ENCODE peak calls at places on chromosomes 11 and 22, in five cellular contexts. H is astrocyte of the cerebellum, B is right lobe of liver, T is cardiac muscle cell, K is WTC11. Q is an unnamed sample.

GRCh38 chr22:21448627-21449416 is 18.4 kb upstream of the TMEM191C start:
- DNase-seq in B (no peak), K (no peak), T (no peak), H (no peak), Q (no peak)

GRCh38 chr11:35112056-35112845 is 26.7 kb upstream of the CD44 start:
- DNase-seq in H (no peak), B (no peak), T (no peak), K (no peak), Q (no peak)

GRCh38 chr11:14357843-14358728 is 897 bp downstream of the RRAS2 start:
- DNase-seq in H (peak; percentile 20), B (peak; percentile 64), T (peak; percentile 88), K (peak; percentile 80), Q (peak; percentile 62)

GRCh38 chr11:27926469-27926868 is 181.5 kb downstream of the KIF18A start:
- DNase-seq in T (no peak), K (no peak), H (no peak), B (no peak), Q (no peak)

GRCh38 chr11:42572231-42572610 is 739.6 kb upstream of the API5 start:
- DNase-seq in H (no peak), T (no peak), K (no peak), B (no peak), Q (no peak)

GRCh38 chr11:2466869-2467694 is 22.3 kb downstream of the KCNQ1 start:
- DNase-seq in T (no peak), K (no peak), H (no peak), B (no peak), Q (no peak)

GRCh38 chr22:27537481-27537891 is 264.1 kb downstream of the MN1 start:
- DNase-seq in B (no peak), T (no peak), H (no peak), K (no peak), Q (peak; percentile 38)

GRCh38 chr11:66936326-66936725 is 21.9 kb downstream of the PC start:
- DNase-seq in H (peak; percentile 85), T (no peak), K (no peak), B (no peak), Q (peak; percentile 93)

GRCh38 chr11:32374261-32374711 is 61.1 kb downstream of the WT1 start:
- DNase-seq in K (peak; percentile 86), T (peak; percentile 74), B (no peak), H (no peak), Q (peak; percentile 30)

GRCh38 chr11:127875076-127875475 is 712.3 kb downstream of the ETS1 start:
- DNase-seq in K (no peak), B (no peak), H (no peak), T (no peak), Q (no peak)

GRCh38 chr11:90556612-90557011 is 333.8 kb upstream of the CHORDC1 start:
- DNase-seq in H (no peak), K (no peak), B (no peak), T (peak; percentile 89), Q (no peak)

GRCh38 chr11:108588287-108588686 is 5.3 kb downstream of the EXPH5 start:
- DNase-seq in K (no peak), T (no peak), B (no peak), H (no peak), Q (no peak)

GRCh38 chr11:1055990-1056771 is 18.5 kb upstream of the MUC2 start:
- DNase-seq in B (peak; percentile 18), T (no peak), H (no peak), K (peak; percentile 10), Q (no peak)

GRCh38 chr11:68322031-68322388 is 9.6 kb downstream of the LRP5 start:
- DNase-seq in H (no peak), B (no peak), K (no peak), T (no peak), Q (no peak)

GRCh38 chr22:25068701-25069100 is 116.2 kb downstream of the KIAA1671 start:
- DNase-seq in B (no peak), H (no peak), K (no peak), T (no peak), Q (no peak)

GRCh38 chr11:130979386-130979972 is 63.2 kb upstream of the SNX19 start:
- DNase-seq in K (no peak), H (peak; percentile 11), T (peak; percentile 38), B (no peak), Q (peak; percentile 45)

GRCh38 chr22:29695129-29695926 is 24.5 kb upstream of the CABP7 start:
- DNase-seq in B (no peak), H (no peak), T (no peak), K (no peak), Q (no peak)

GRCh38 chr11:76456571-76456970 is 11.8 kb downstream of the EMSY start:
- DNase-seq in T (no peak), B (no peak), H (no peak), K (no peak), Q (peak; percentile 3)

GRCh38 chr22:41523464-41524221 is 20.6 kb downstream of the POLR3H start:
- DNase-seq in T (no peak), B (no peak), K (peak; percentile 41), H (peak; percentile 19), Q (peak; percentile 95)

GRCh38 chr11:2585566-2586090 is 114.2 kb downstream of the KCNQ1OT1 start:
- DNase-seq in K (no peak), T (no peak), B (no peak), H (no peak), Q (no peak)

GRCh38 chr22:30602049-30602448 is 4.9 kb upstream of the TCN2 start:
- DNase-seq in T (peak; percentile 33), K (no peak), B (no peak), H (no peak), Q (peak; percentile 47)

GRCh38 chr22:29833392-29833949 is 4.6 kb downstream of the ASCC2 start:
- DNase-seq in B (no peak), T (peak; percentile 41), K (no peak), H (no peak), Q (peak; percentile 57)

GRCh38 chr22:48090332-48090672 is 1327.9 kb downstream of the TBC1D22A start:
- DNase-seq in H (no peak), K (no peak), T (no peak), B (no peak), Q (no peak)

GRCh38 chr11:35364101-35364780 is 55.1 kb downstream of the SLC1A2 start:
- DNase-seq in K (no peak), B (peak; percentile 41), T (no peak), H (peak; percentile 85), Q (peak; percentile 87)

GRCh38 chr11:47233989-47234668 is 14.5 kb downstream of the ACP2 start:
- DNase-seq in B (no peak), T (no peak), H (no peak), K (peak; percentile 22), Q (peak; percentile 68)

GRCh38 chr11:19510468-19510867 is 202.2 kb upstream of the NAV2 start:
- DNase-seq in H (no peak), T (no peak), B (no peak), K (no peak), Q (no peak)

GRCh38 chr11:6321961-6322362 is 1.7 kb upstream of the CAVIN3 start:
- DNase-seq in B (no peak), K (no peak), H (no peak), T (peak; percentile 5), Q (peak; percentile 45)

GRCh38 chr11:134486106-134486505 is 74.1 kb upstream of the B3GAT1 start:
- DNase-seq in H (no peak), B (no peak), T (no peak), K (no peak), Q (no peak)

GRCh38 chr11:120972621-120973020 is 51.3 kb upstream of the TBCEL start:
- DNase-seq in B (no peak), H (no peak), T (no peak), K (no peak), Q (no peak)

GRCh38 chr11:127574528-127574927 is 574.0 kb upstream of the KIRREL3 start:
- DNase-seq in B (no peak), T (peak; percentile 18), H (no peak), K (no peak), Q (no peak)

GRCh38 chr11:44566559-44566949 is 1.1 kb downstream of the CD82 start:
- DNase-seq in T (no peak), K (no peak), B (no peak), H (no peak), Q (no peak)

GRCh38 chr11:44565746-44566558 is 489 bp downstream of the CD82 start:
- DNase-seq in T (no peak), H (no peak), K (no peak), B (no peak), Q (no peak)

GRCh38 chr11:44568358-44568705 is 2.9 kb downstream of the CD82 start:
- DNase-seq in K (no peak), B (no peak), T (no peak), H (no peak), Q (no peak)

GRCh38 chr11:44567876-44568256 is 2.4 kb downstream of the CD82 start:
- DNase-seq in B (no peak), H (no peak), T (no peak), K (no peak), Q (no peak)

GRCh38 chr11:44566952-44567875 is 1.8 kb downstream of the CD82 start:
- DNase-seq in B (no peak), T (no peak), K (no peak), H (no peak), Q (no peak)
- TF ChIP-seq CTCF in B (no peak), T (peak; percentile 8), K (no peak), H (no peak), Q (peak; percentile 45)

GRCh38 chr11:63901660-63902059 is 15.3 kb downstream of the RCOR2 start:
- DNase-seq in B (no peak), H (no peak), T (no peak), K (no peak), Q (peak; percentile 44)
- TF ChIP-seq CTCF in B (no peak), H (peak; percentile 71), T (peak; percentile 49), K (no peak), Q (peak; percentile 62)

GRCh38 chr11:73584831-73585230 is 13.1 kb downstream of the FAM168A start:
- DNase-seq in B (no peak), T (no peak), H (no peak), K (no peak), Q (no peak)
- TF ChIP-seq CTCF in B (no peak), T (no peak), H (no peak), K (no peak), Q (no peak)

GRCh38 chr22:20214853-20215252 is 53.3 kb downstream of the RTN4R start:
- DNase-seq in T (no peak), K (no peak), H (no peak), B (no peak), Q (no peak)

GRCh38 chr22:20217563-20217962 is 50.6 kb downstream of the RTN4R start:
- DNase-seq in K (no peak), H (no peak), T (no peak), B (no peak), Q (no peak)

GRCh38 chr22:20216863-20217499 is 51.1 kb downstream of the RTN4R start:
- DNase-seq in B (no peak), K (no peak), H (no peak), T (no peak), Q (no peak)

GRCh38 chr22:20213833-20214708 is 54.0 kb downstream of the RTN4R start:
- DNase-seq in T (no peak), B (no peak), K (no peak), H (no peak), Q (no peak)

DNA sequence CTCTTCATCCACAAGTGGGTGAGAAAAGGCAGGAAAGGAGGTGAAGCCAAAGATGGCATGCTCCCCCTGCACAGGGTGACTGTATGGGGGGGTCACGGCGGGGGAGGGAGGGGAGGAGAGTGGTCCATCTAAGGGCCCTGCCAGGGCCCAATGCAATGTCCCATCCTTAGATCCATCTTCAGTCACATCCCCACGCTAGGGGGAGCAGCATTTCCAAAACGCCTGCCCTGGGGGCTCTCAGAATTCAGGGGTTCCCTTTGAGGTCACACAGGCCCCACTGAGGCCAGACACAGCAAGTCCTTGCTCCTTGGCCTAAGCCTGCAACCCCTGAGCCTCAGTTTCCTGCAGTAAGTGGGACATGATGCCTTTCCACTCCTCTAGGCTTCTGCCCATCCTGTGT is 52.4 kb downstream of the RTN4R start:
- DNase-seq in H (no peak), T (no peak), B (no peak), K (no peak), Q (no peak)
- TF ChIP-seq CTCF in H (no peak), T (no peak), B (no peak), K (no peak), Q (no peak)

Q was measured in fibroblast of villous mesenchyme.